ENCODE peak calls at places on chromosomes 4 and X, in eight cellular contexts. E, U, D, Z, Q, S, W and P are unnamed samples.

GRCh38 chr4:22850055-22850454 is 157.3 kb downstream of the GBA3 start:
- DNase-seq in Z (no peak), U (no peak), Q (no peak), W (no peak), E (no peak), D (no peak), S (no peak), P (no peak)

GRCh38 chrX:56994375-56995270 is 718 bp downstream of the SPIN3 start:
- DNase-seq in Q (no peak), U (no peak), D (no peak), S (peak; percentile 54), W (no peak), E (no peak), Z (peak; percentile 8), P (no peak)

GRCh38 chrX:134025986-134026731 is 40.8 kb upstream of the GPC3 start:
- DNase-seq in E (no peak), U (no peak), Z (no peak), W (no peak), D (no peak), Q (no peak), S (no peak), P (no peak)

GRCh38 chr4:23934915-23935314 is 45.1 kb upstream of the PPARGC1A start:
- DNase-seq in Z (peak; percentile 95), S (no peak), U (peak; percentile 71), E (peak; percentile 83), Q (no peak), W (no peak), D (peak; percentile 87), P (no peak)

GRCh38 chr4:128974203-128974602 is 119.1 kb downstream of the SCLT1 start:
- DNase-seq in S (no peak), Q (no peak), E (no peak), D (no peak), W (no peak), U (no peak), Z (peak; percentile 3), P (peak; percentile 17)

GRCh38 chrX:37485429-37485828 is 86.0 kb upstream of the LANCL3 start:
- DNase-seq in U (no peak), E (no peak), D (no peak), Z (no peak), S (no peak), W (no peak), Q (no peak), P (no peak)

GRCh38 chrX:15202458-15203177 is 67.3 kb downstream of the ASB9 start:
- DNase-seq in D (peak; percentile 68), W (no peak), Q (no peak), Z (peak; percentile 58), U (no peak), S (no peak), E (no peak), P (peak; percentile 55)

GRCh38 chrX:43000121-43000520 is 222.2 kb upstream of the PPP1R2C start:
- DNase-seq in Q (no peak), S (no peak), U (no peak), D (no peak), E (no peak), Z (no peak), W (no peak), P (no peak)

GRCh38 chrX:13816899-13817298 is at the start of gene GPM6B:
- DNase-seq in U (no peak), Q (no peak), S (no peak), Z (no peak), E (no peak), D (no peak), W (no peak), P (no peak)

GRCh38 chrX:101550825-101551767 is 749 bp downstream of the ARMCX1 start:
- DNase-seq in S (no peak), W (no peak), Q (no peak), U (peak; percentile 72), E (no peak), Z (peak; percentile 31), D (peak; percentile 4), P (peak; percentile 23)

GRCh38 chr4:2835978-2836377 is 7.7 kb upstream of the ADD1 start:
- DNase-seq in W (no peak), U (no peak), Q (no peak), E (no peak), S (peak; percentile 82), Z (no peak), D (no peak), P (no peak)

GRCh38 chr4:120973207-120973606 is 50.7 kb upstream of the PRDM5 start:
- DNase-seq in W (no peak), S (no peak), E (no peak), Z (no peak), Q (no peak), U (no peak), D (no peak), P (no peak)

GRCh38 chr4:120977435-120977997 is 55.0 kb upstream of the PRDM5 start:
- DNase-seq in Z (peak; percentile 71), D (peak; percentile 47), U (no peak), W (no peak), S (no peak), Q (no peak), E (peak; percentile 29), P (peak; percentile 64)
- TF ChIP-seq CTCF in Z (peak; percentile 80), D (peak; percentile 69), U (peak; percentile 58), W (no peak), S (peak; percentile 43), Q (no peak), E (peak; percentile 74), P (peak; percentile 74)

DNA sequence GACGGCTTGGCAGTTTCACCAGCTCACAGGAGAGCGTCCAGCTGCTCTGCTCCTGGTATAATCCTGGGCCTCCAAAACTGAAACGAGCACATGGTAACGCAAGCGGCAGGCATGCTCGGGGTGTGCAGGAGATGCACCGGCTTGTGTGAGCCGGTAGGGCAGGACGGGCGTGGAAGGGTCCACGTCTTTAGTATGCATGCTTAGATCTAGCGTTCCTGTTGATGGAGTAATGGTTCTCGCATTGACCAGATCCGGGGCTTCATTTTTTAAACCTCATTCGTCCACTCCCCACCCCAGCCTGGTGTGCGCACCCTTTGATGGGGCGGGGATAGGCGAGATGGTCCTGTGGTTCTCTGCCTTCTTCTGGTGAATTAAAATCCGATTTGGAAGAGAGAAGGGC is 39.7 kb downstream of the FAM149A start:
- DNase-seq in Q (no peak), U (no peak), Z (peak; percentile 40), S (no peak), E (no peak), W (no peak), D (peak; percentile 29), P (no peak)
- TF ChIP-seq CTCF in Q (no peak), U (peak; percentile 12), Z (no peak), S (peak; percentile 27), E (no peak), W (no peak), D (no peak), P (no peak)

GRCh38 chr4:73131281-73131680 is 61.8 kb upstream of the COX18 start:
- DNase-seq in Q (no peak), D (no peak), E (no peak), U (no peak), W (no peak), Z (no peak), S (no peak), P (no peak)

GRCh38 chr4:73133784-73134183 is 64.3 kb upstream of the COX18 start:
- DNase-seq in Z (no peak), U (no peak), W (no peak), S (no peak), Q (no peak), D (no peak), E (no peak), P (no peak)

GRCh38 chr4:73129319-73129718 is 59.8 kb upstream of the COX18 start:
- DNase-seq in Z (no peak), W (no peak), U (no peak), D (no peak), E (no peak), S (no peak), Q (no peak), P (no peak)

DNA sequence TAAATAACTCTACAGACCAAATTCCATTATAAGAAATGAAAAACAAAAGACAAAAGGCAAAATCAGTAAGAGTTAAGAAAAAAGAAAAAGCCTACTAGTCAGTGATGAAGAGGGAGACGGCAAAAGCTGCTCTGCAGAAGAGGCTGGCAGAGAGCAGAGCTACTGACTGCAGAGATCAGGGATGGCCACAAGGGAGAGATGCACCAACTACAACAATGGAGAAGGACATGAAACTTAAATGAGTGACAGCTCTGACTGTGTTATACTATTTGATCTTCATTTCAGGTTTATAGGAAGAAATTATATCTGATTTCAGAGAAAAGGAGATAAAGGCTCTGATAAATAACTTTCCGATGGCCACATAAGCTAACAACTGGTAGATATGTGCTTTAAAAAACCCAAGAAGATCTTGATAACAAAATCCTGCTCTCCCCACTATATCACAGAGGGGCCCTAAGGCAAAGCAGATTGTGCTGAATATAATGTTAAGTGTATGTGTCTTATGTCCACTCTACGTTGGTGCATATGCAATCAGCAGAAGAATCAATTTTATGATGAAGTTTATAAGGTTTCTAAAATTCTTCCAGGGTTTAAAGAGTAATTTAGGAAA is 58.4 kb upstream of the COX18 start:
- DNase-seq in E (no peak), W (peak; percentile 7), D (no peak), Z (peak; percentile 40), S (no peak), Q (no peak), U (no peak), P (peak; percentile 13)
- TF ChIP-seq CTCF in E (no peak), W (peak; percentile 20), D (peak; percentile 33), Z (peak; percentile 35), S (peak; percentile 44), Q (peak; percentile 11), U (peak; percentile 20), P (peak; percentile 53)

DNA sequence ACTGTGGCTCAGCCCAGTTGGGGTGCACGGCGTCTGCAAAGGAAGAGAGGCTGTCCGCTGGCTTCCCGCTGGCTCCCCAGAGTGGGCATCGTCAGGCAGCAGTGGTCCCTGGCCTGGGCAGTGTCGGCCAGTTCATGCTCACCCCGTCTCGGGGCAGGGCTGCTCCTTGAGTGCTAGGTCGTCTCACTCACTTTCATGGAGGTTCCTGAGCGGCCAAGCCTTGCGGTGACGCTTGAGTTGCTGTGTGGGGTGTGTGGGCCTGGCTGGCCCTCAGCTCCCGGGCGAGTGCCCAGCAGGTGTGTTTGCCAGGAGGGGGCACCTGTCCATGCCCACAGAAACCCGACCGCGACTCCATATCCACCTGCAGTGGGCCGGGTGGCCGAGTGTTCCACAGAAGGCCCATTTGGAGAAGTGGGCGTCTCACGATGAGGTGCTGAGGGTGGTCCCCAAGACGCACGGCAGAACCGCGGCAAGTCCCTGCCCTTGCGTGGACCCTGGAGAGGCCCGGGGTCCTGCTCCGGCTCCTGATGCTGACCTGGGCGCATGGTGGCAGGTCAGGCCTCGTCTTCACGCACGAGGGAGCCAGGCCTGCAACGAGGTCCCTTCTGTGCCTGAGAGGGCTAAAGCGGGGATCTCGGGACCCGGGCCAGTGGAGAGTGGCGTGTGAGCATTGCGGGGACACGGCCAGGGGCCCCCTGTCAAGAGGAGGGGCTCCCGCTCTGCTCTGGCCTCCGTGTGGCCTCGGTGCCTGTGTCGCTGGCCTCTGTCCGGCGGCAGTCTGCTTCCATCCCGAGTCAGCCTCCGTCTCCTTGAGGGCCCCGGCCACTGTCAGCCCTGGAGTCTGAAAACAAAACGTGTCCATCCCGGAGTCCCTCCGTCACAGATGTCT is 18.5 kb upstream of the UVSSA start:
- DNase-seq in Q (no peak), E (no peak), D (no peak), S (peak; percentile 70), Z (no peak), W (no peak), U (no peak), P (no peak)
- TF ChIP-seq CTCF in Q (no peak), E (no peak), D (no peak), S (no peak), Z (no peak), W (no peak), U (no peak), P (no peak)

GRCh38 chr4:158209825-158210807 is at the start of gene TMEM144:
- DNase-seq in E (peak; percentile 28), S (peak; percentile 92), Q (no peak), W (peak; percentile 11), U (peak; percentile 96), Z (peak; percentile 88), D (peak; percentile 87), P (peak; percentile 79)
- TF ChIP-seq CTCF in E (peak; percentile 31), S (peak; percentile 19), Q (no peak), W (no peak), U (no peak), Z (no peak), D (peak; percentile 24), P (no peak)